ENCODE peak calls at places on chromosome 17, in eight cellular contexts. N, A, H, F, W, L, S and Y are unnamed samples.
A peak's percentile ranks its signal among the peaks of the same experiment; 100 is the strongest.

GRCh38 chr17:64242633-64243032 is 20.4 kb downstream of the TEX2 start:
- DNase-seq in H (no peak), S (no peak), N (no peak), F (no peak), W (no peak), L (no peak), A (no peak), Y (no peak)

GRCh38 chr17:63967953-63968352 is 4.8 kb downstream of the SCN4A start:
- DNase-seq in N (no peak), H (no peak), A (no peak), W (no peak), S (no peak), L (no peak), F (no peak), Y (no peak)

GRCh38 chr17:2101448-2102257 is 46.8 kb downstream of the HIC1 start:
- DNase-seq in F (no peak), L (peak; percentile 84), H (peak; percentile 49), W (peak; percentile 50), N (peak; percentile 34), S (no peak), A (no peak), Y (peak; percentile 91)

GRCh38 chr17:17971431-17972125 is 622 bp downstream of the TOM1L2 start:
- DNase-seq in A (peak; percentile 36), N (peak; percentile 16), L (no peak), W (peak; percentile 24), F (no peak), S (no peak), H (no peak), Y (no peak)

GRCh38 chr17:66287911-66288310 is 14.5 kb upstream of the PRKCA start:
- DNase-seq in H (no peak), S (no peak), N (no peak), W (no peak), A (no peak), F (no peak), L (no peak), Y (peak; percentile 84)

GRCh38 chr17:14818469-14818868 is 446.7 kb downstream of the PMP22 start:
- DNase-seq in S (no peak), A (no peak), F (no peak), H (no peak), N (no peak), L (no peak), W (no peak), Y (no peak)

GRCh38 chr17:1905190-1905919 is 75.5 kb downstream of the RPA1 start:
- DNase-seq in H (no peak), N (no peak), F (no peak), S (no peak), L (no peak), A (peak; percentile 73), W (no peak), Y (no peak)

GRCh38 chr17:7631398-7632380 is 1.8 kb downstream of the SHBG start:
- DNase-seq in N (no peak), L (no peak), F (no peak), S (no peak), W (no peak), H (no peak), A (no peak), Y (no peak)

GRCh38 chr17:79664925-79665738 is 54.3 kb upstream of the RBFOX3 start:
- DNase-seq in A (peak; percentile 58), H (no peak), F (no peak), L (no peak), W (no peak), S (no peak), N (no peak), Y (no peak)

GRCh38 chr17:27294689-27295630 is 1.0 kb downstream of the WSB1 start:
- DNase-seq in A (peak; percentile 82), W (peak; percentile 23), L (peak; percentile 64), N (peak; percentile 19), F (peak; percentile 67), S (peak; percentile 41), H (peak; percentile 51), Y (peak; percentile 51)

GRCh38 chr17:79845601-79845949 is 6.3 kb upstream of the CBX4 start:
- DNase-seq in S (no peak), A (no peak), H (no peak), F (no peak), W (no peak), N (no peak), L (no peak), Y (no peak)

GRCh38 chr17:83041305-83041704 is 38.1 kb upstream of the METRNL start:
- DNase-seq in H (peak; percentile 6), L (no peak), N (no peak), W (no peak), A (no peak), F (no peak), S (no peak), Y (no peak)

GRCh38 chr17:28472871-28473497 is 460 bp upstream of the SLC13A2 start:
- DNase-seq in H (no peak), L (no peak), S (no peak), W (no peak), F (no peak), A (no peak), N (no peak), Y (no peak)

GRCh38 chr17:31254654-31255053 is 42.4 kb downstream of the OMG start:
- DNase-seq in L (no peak), W (no peak), A (no peak), H (no peak), F (no peak), N (no peak), S (no peak), Y (no peak)